ENCODE peak calls at places on chromosomes 4 and X, in five cellular contexts. One of them, this sample, is unnamed.
A peak's percentile ranks its signal among the peaks of the same experiment; 100 is the strongest.

GRCh38 chr4:186936496-186937375 is 213.1 kb upstream of the FAT1 start:
- DNase-seq in GM13977: no peak
- DNase-seq in epithelial cell of esophagus: peak; percentile 84
- DNase-seq in cardiac muscle cell: no peak
- DNase-seq in psoas muscle: no peak
- DNase-seq in this sample: no peak

GRCh38 chr4:103786014-103786413 is 66.2 kb upstream of the TACR3 start:
- DNase-seq in GM13977: peak; percentile 18
- DNase-seq in epithelial cell of esophagus: peak; percentile 65
- DNase-seq in cardiac muscle cell: peak; percentile 48
- DNase-seq in psoas muscle: no peak
- DNase-seq in this sample: peak; percentile 50

GRCh38 chrX:40543661-40544328 is 37.0 kb upstream of the ATP6AP2 start:
- DNase-seq in GM13977: peak; percentile 36
- DNase-seq in epithelial cell of esophagus: peak; percentile 72
- DNase-seq in cardiac muscle cell: peak; percentile 78
- DNase-seq in psoas muscle: no peak
- DNase-seq in this sample: peak; percentile 52

GRCh38 chr4:121358473-121358872 is 22.3 kb downstream of the QRFPR start:
- DNase-seq in GM13977: no peak
- DNase-seq in epithelial cell of esophagus: peak; percentile 67
- DNase-seq in cardiac muscle cell: no peak
- DNase-seq in psoas muscle: no peak
- DNase-seq in this sample: no peak

GRCh38 chr4:153290134-153290533 is 54.4 kb upstream of the MND1 start:
- DNase-seq in GM13977: no peak
- DNase-seq in epithelial cell of esophagus: no peak
- DNase-seq in cardiac muscle cell: no peak
- DNase-seq in psoas muscle: no peak
- DNase-seq in this sample: no peak

GRCh38 chrX:103464774-103465117 is 54.5 kb downstream of the RAB40A start:
- DNase-seq in GM13977: peak; percentile 34
- DNase-seq in epithelial cell of esophagus: peak; percentile 72
- DNase-seq in cardiac muscle cell: peak; percentile 83
- DNase-seq in psoas muscle: peak; percentile 47
- DNase-seq in this sample: peak; percentile 8

GRCh38 chrX:118066867-118067515 is 49.6 kb downstream of the KLHL13 start:
- DNase-seq in GM13977: no peak
- DNase-seq in epithelial cell of esophagus: peak; percentile 77
- DNase-seq in cardiac muscle cell: no peak
- DNase-seq in psoas muscle: no peak
- DNase-seq in this sample: peak; percentile 30

GRCh38 chr4:105453550-105454201 is 20.2 kb downstream of the PPA2 start:
- DNase-seq in GM13977: peak; percentile 54
- DNase-seq in epithelial cell of esophagus: peak; percentile 45
- DNase-seq in cardiac muscle cell: no peak
- DNase-seq in psoas muscle: no peak
- DNase-seq in this sample: no peak

GRCh38 chrX:129842510-129843208 is 1.0 kb downstream of the ZDHHC9 start:
- DNase-seq in GM13977: no peak
- DNase-seq in epithelial cell of esophagus: peak; percentile 22
- DNase-seq in cardiac muscle cell: peak; percentile 5
- DNase-seq in psoas muscle: peak; percentile 20
- DNase-seq in this sample: peak; percentile 43

GRCh38 chrX:130738638-130739195 is 164.3 kb downstream of the ENOX2 start:
- DNase-seq in GM13977: no peak
- DNase-seq in epithelial cell of esophagus: no peak
- DNase-seq in cardiac muscle cell: no peak
- DNase-seq in psoas muscle: no peak
- DNase-seq in this sample: no peak

GRCh38 chr4:1323635-1324442 is 23.2 kb upstream of the UVSSA start:
- DNase-seq in GM13977: no peak
- DNase-seq in epithelial cell of esophagus: peak; percentile 95
- DNase-seq in cardiac muscle cell: no peak
- DNase-seq in psoas muscle: no peak
- DNase-seq in this sample: no peak

GRCh38 chr4:3452376-3452775 is 10.6 kb downstream of the HGFAC start:
- DNase-seq in GM13977: no peak
- DNase-seq in epithelial cell of esophagus: no peak
- DNase-seq in cardiac muscle cell: peak; percentile 44
- DNase-seq in psoas muscle: peak; percentile 12
- DNase-seq in this sample: no peak

GRCh38 chrX:54423161-54423888 is 16.9 kb upstream of the TSR2 start:
- DNase-seq in GM13977: no peak
- DNase-seq in epithelial cell of esophagus: no peak
- DNase-seq in cardiac muscle cell: peak; percentile 15
- DNase-seq in psoas muscle: no peak
- DNase-seq in this sample: no peak

GRCh38 chr4:15341022-15341732 is 86.7 kb upstream of the C1QTNF7 start:
- DNase-seq in GM13977: no peak
- DNase-seq in epithelial cell of esophagus: no peak
- DNase-seq in cardiac muscle cell: no peak
- DNase-seq in psoas muscle: no peak
- DNase-seq in this sample: no peak

GRCh38 chr4:3780347-3781171 is 14.4 kb downstream of the ADRA2C start:
- DNase-seq in GM13977: no peak
- DNase-seq in epithelial cell of esophagus: no peak
- DNase-seq in cardiac muscle cell: peak; percentile 69
- DNase-seq in psoas muscle: no peak
- DNase-seq in this sample: no peak

GRCh38 chr4:6681191-6681590 is 12.5 kb upstream of the S100P start:
- DNase-seq in GM13977: no peak
- DNase-seq in epithelial cell of esophagus: no peak
- DNase-seq in cardiac muscle cell: no peak
- DNase-seq in psoas muscle: no peak
- DNase-seq in this sample: no peak

GRCh38 chr4:123786159-123786915 is 389.7 kb downstream of the SPRY1 start:
- DNase-seq in GM13977: no peak
- DNase-seq in epithelial cell of esophagus: no peak
- DNase-seq in cardiac muscle cell: no peak
- DNase-seq in psoas muscle: no peak
- DNase-seq in this sample: no peak

GRCh38 chr4:103052779-103053178 is 23.8 kb downstream of the SLC9B2 start:
- DNase-seq in GM13977: no peak
- DNase-seq in epithelial cell of esophagus: no peak
- DNase-seq in cardiac muscle cell: no peak
- DNase-seq in psoas muscle: no peak
- DNase-seq in this sample: no peak

GRCh38 chrX:148601034-148601433 is 100.6 kb downstream of the AFF2 start:
- DNase-seq in GM13977: no peak
- DNase-seq in epithelial cell of esophagus: peak; percentile 35
- DNase-seq in cardiac muscle cell: no peak
- DNase-seq in psoas muscle: no peak
- DNase-seq in this sample: no peak

GRCh38 chrX:77451041-77451440 is 3.9 kb downstream of the FGF16 start:
- DNase-seq in GM13977: no peak
- DNase-seq in epithelial cell of esophagus: peak; percentile 68
- DNase-seq in cardiac muscle cell: no peak
- DNase-seq in psoas muscle: no peak
- DNase-seq in this sample: no peak

GRCh38 chr4:41213563-41214157 is 682 bp downstream of the APBB2 start:
- DNase-seq in GM13977: peak; percentile 33
- DNase-seq in epithelial cell of esophagus: peak; percentile 31
- DNase-seq in cardiac muscle cell: no peak
- DNase-seq in psoas muscle: peak; percentile 34
- DNase-seq in this sample: no peak

GRCh38 chrX:38273453-38273852 is 52.8 kb upstream of the SRPX start:
- DNase-seq in GM13977: no peak
- DNase-seq in epithelial cell of esophagus: no peak
- DNase-seq in cardiac muscle cell: no peak
- DNase-seq in psoas muscle: no peak
- DNase-seq in this sample: no peak

GRCh38 chr4:123750044-123750443 is 353.4 kb downstream of the SPRY1 start:
- DNase-seq in GM13977: no peak
- DNase-seq in epithelial cell of esophagus: no peak
- DNase-seq in cardiac muscle cell: peak; percentile 18
- DNase-seq in psoas muscle: no peak
- DNase-seq in this sample: no peak

GRCh38 chrX:40104649-40105015 is 6.9 kb upstream of the BCOR start:
- DNase-seq in GM13977: peak; percentile 76
- DNase-seq in epithelial cell of esophagus: peak; percentile 56
- DNase-seq in cardiac muscle cell: peak; percentile 68
- DNase-seq in psoas muscle: peak; percentile 66
- DNase-seq in this sample: no peak

GRCh38 chr4:100848865-100849264 is 331.0 kb upstream of the EMCN start:
- DNase-seq in GM13977: no peak
- DNase-seq in epithelial cell of esophagus: peak; percentile 13
- DNase-seq in cardiac muscle cell: peak; percentile 10
- DNase-seq in psoas muscle: no peak
- DNase-seq in this sample: no peak

GRCh38 chrX:134883134-134883700 is 107.6 kb upstream of the SMIM10 start:
- DNase-seq in GM13977: no peak
- DNase-seq in epithelial cell of esophagus: peak; percentile 41
- DNase-seq in cardiac muscle cell: no peak
- DNase-seq in psoas muscle: no peak
- DNase-seq in this sample: peak; percentile 0

GRCh38 chr4:149549911-149550310 is 265.7 kb downstream of the IQCM start:
- DNase-seq in GM13977: no peak
- DNase-seq in epithelial cell of esophagus: peak; percentile 33
- DNase-seq in cardiac muscle cell: peak; percentile 17
- DNase-seq in psoas muscle: no peak
- DNase-seq in this sample: peak; percentile 1

GRCh38 chr4:186819357-186820086 is 95.9 kb upstream of the FAT1 start:
- DNase-seq in GM13977: no peak
- DNase-seq in epithelial cell of esophagus: no peak
- DNase-seq in cardiac muscle cell: no peak
- DNase-seq in psoas muscle: no peak
- DNase-seq in this sample: no peak

GRCh38 chrX:11319689-11320302 is 26.6 kb downstream of the AMELX start:
- DNase-seq in GM13977: no peak
- DNase-seq in epithelial cell of esophagus: no peak
- DNase-seq in cardiac muscle cell: no peak
- DNase-seq in psoas muscle: no peak
- DNase-seq in this sample: no peak

GRCh38 chr4:159107203-159107921 is 4.5 kb downstream of the RAPGEF2 start:
- DNase-seq in GM13977: peak; percentile 37
- DNase-seq in epithelial cell of esophagus: peak; percentile 32
- DNase-seq in cardiac muscle cell: no peak
- DNase-seq in psoas muscle: no peak
- DNase-seq in this sample: no peak

GRCh38 chr4:113645771-113646455 is 115.6 kb downstream of the CAMK2D start:
- DNase-seq in GM13977: no peak
- DNase-seq in epithelial cell of esophagus: peak; percentile 74
- DNase-seq in cardiac muscle cell: no peak
- DNase-seq in psoas muscle: no peak
- DNase-seq in this sample: peak; percentile 92

GRCh38 chrX:48703642-48704481 is 7.3 kb downstream of the SUV39H1 start:
- DNase-seq in GM13977: no peak
- DNase-seq in epithelial cell of esophagus: peak; percentile 95
- DNase-seq in cardiac muscle cell: peak; percentile 59
- DNase-seq in psoas muscle: no peak
- DNase-seq in this sample: no peak
- TF ChIP-seq CTCF in GM13977: no peak
- TF ChIP-seq CTCF in epithelial cell of esophagus: peak; percentile 40
- TF ChIP-seq CTCF in cardiac muscle cell: no peak
- TF ChIP-seq CTCF in psoas muscle: no peak
- TF ChIP-seq CTCF in this sample: no peak

DNA sequence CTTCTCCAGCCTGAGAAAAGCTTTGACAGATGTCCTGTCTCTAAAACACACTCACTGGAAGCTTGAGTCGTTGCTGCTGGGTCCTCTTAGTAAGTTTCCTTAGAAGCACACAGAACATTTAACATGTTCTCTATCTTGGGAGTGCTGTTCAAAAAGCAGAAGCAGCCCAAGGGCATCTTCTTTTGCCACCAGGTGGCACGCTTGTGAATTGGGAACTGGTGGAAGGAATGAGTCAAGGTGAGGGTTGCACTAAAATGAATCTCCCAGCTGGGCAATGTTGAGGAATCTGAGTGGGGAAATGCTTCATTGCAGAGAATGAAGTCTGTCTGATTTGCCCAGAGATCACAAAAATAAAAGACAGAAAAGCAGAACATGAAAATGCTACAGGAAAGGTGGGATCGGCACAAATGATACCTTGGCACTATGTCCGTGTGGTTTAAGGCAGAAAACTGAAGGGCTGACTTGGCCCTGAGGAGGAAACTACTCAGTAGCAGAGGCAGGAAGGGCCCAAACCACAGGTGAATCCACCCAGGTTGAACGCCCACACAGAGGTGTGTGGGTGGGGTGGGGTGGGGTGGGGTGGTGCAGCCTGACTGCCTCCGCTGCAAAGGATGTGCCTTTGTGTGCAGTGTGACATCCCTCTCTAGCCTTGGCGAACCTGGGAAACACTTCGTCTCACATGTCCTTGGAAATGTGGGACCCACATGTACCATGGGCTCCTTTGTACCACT is 26.0 kb downstream of the KIT start:
- DNase-seq in GM13977: peak; percentile 28
- DNase-seq in epithelial cell of esophagus: peak; percentile 61
- DNase-seq in cardiac muscle cell: peak; percentile 22
- DNase-seq in psoas muscle: no peak
- DNase-seq in this sample: no peak
- TF ChIP-seq CTCF in GM13977: peak; percentile 55
- TF ChIP-seq CTCF in epithelial cell of esophagus: peak; percentile 63
- TF ChIP-seq CTCF in cardiac muscle cell: peak; percentile 36
- TF ChIP-seq CTCF in psoas muscle: no peak
- TF ChIP-seq CTCF in this sample: peak; percentile 80

GRCh38 chr4:189367832-189368231 is 572.8 kb upstream of the FRG1 start:
- DNase-seq in GM13977: no peak
- DNase-seq in epithelial cell of esophagus: no peak
- DNase-seq in cardiac muscle cell: no peak
- DNase-seq in psoas muscle: no peak
- DNase-seq in this sample: no peak

GRCh38 chr4:189362364-189362763 is 578.3 kb upstream of the FRG1 start:
- DNase-seq in GM13977: no peak
- DNase-seq in epithelial cell of esophagus: no peak
- DNase-seq in cardiac muscle cell: no peak
- DNase-seq in psoas muscle: no peak
- DNase-seq in this sample: no peak

GRCh38 chr4:189364032-189364449 is 576.6 kb upstream of the FRG1 start:
- DNase-seq in GM13977: no peak
- DNase-seq in epithelial cell of esophagus: no peak
- DNase-seq in cardiac muscle cell: no peak
- DNase-seq in psoas muscle: no peak
- DNase-seq in this sample: no peak
- TF ChIP-seq CTCF in GM13977: no peak
- TF ChIP-seq CTCF in epithelial cell of esophagus: no peak
- TF ChIP-seq CTCF in cardiac muscle cell: no peak
- TF ChIP-seq CTCF in psoas muscle: no peak
- TF ChIP-seq CTCF in this sample: no peak

DNA sequence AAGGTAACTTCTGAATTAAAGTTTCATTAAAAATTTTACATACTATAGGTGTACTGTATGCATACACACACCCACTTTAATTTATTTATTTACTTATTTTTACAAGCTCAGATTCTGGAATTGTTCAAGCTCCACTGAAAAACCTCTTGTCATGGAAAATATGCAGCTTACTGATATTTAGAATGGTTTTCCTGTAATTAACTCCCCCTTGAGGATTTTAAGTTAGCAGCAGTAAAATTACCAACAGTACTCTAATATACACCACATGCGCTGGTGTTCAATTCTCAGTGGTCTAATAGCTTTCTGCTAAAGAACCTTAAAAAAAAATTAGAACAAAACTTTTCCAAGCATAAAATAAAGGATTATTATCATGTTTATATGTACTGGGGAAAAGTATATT is 12.0 kb downstream of the MAB21L2 start:
- DNase-seq in GM13977: no peak
- DNase-seq in epithelial cell of esophagus: no peak
- DNase-seq in cardiac muscle cell: no peak
- DNase-seq in psoas muscle: no peak
- DNase-seq in this sample: peak; percentile 21
- TF ChIP-seq CTCF in GM13977: no peak
- TF ChIP-seq CTCF in epithelial cell of esophagus: no peak
- TF ChIP-seq CTCF in cardiac muscle cell: peak; percentile 41
- TF ChIP-seq CTCF in psoas muscle: no peak
- TF ChIP-seq CTCF in this sample: no peak